ENCODE peak calls at places on chromosomes 3 and 15, in four cellular contexts. H is mesothelial cell of epicardium, G is neural crest cell, M is endothelial cell. J is an unnamed sample.

GRCh38 chr3:65473746-65474145 is 565.0 kb downstream of the MAGI1 start:
- DNase-seq in H (no peak), M (no peak), G (no peak), J (no peak)

GRCh38 chr3:8733332-8734094 is at the start of gene CAV3:
- DNase-seq in G (no peak), H (no peak), M (no peak), J (no peak)

GRCh38 chr3:162295323-162295983 is 798.8 kb downstream of the OTOL1 start:
- DNase-seq in H (no peak), G (no peak), M (no peak), J (no peak)

GRCh38 chr3:136044980-136045745 is 79.6 kb downstream of the PPP2R3A start:
- DNase-seq in M (no peak), G (no peak), H (no peak), J (no peak)

GRCh38 chr3:49554639-49555265 is 475 bp downstream of the BSN start:
- DNase-seq in M (peak), G (peak), H (peak), J (no peak)

GRCh38 chr15:27361418-27361817 is 390.4 kb downstream of the GABRG3 start:
- DNase-seq in M (no peak), H (no peak), G (no peak), J (no peak)

GRCh38 chr15:69478259-69478687 is 25.7 kb downstream of the RPLP1 start:
- DNase-seq in G (peak), M (peak), H (peak), J (no peak)

GRCh38 chr3:51937014-51937413 is 4.7 kb downstream of the RRP9 start:
- DNase-seq in G (no peak), H (peak), M (no peak), J (no peak)

GRCh38 chr3:185939721-185940120 is 1.9 kb upstream of the TRA2B start:
- DNase-seq in G (no peak), H (no peak), M (no peak), J (no peak)
- TF ChIP-seq CTCF in G (no peak), H (no peak), M (no peak), J (no peak)

GRCh38 chr3:12136371-12136770 is 22.3 kb downstream of the TIMP4 start:
- DNase-seq in H (no peak), G (no peak), M (no peak), J (no peak)

GRCh38 chr3:12141350-12141749 is 17.4 kb downstream of the TIMP4 start:
- DNase-seq in M (no peak), H (no peak), G (no peak), J (no peak)

GRCh38 chr3:12135029-12135634 is 23.6 kb downstream of the TIMP4 start:
- DNase-seq in M (peak), G (peak), H (peak), J (peak)

GRCh38 chr3:12139111-12139511 is 19.6 kb downstream of the TIMP4 start:
- DNase-seq in G (peak), M (peak), H (no peak), J (no peak)

GRCh38 chr3:12138044-12138443 is 20.7 kb downstream of the TIMP4 start:
- DNase-seq in H (no peak), G (peak), M (peak), J (no peak)
- TF ChIP-seq CTCF in H (no peak), G (peak), M (no peak), J (no peak)

DNA sequence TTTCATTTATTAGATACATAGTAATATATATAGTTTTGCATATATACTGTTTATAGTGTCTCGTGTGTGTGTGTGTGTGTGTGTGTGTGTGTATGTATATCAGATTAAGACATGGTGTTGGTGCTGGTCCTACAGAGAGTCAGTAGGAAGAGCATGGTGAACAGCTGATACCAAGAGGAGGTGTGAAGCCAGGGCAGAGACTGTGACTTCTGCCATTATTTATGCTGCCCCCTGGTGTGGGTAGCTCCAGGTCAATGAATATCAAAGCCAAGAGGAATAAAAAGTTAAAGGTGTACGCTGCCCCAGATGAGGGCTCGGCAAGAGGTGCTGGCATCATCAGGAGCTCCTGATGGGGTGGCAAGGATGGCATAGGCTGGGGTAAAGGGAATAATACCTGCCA is 299.5 kb upstream of the RASGRP1 start:
- DNase-seq in G (no peak), H (no peak), M (no peak), J (no peak)
- TF ChIP-seq CTCF in G (no peak), H (no peak), M (no peak), J (no peak)

DNA sequence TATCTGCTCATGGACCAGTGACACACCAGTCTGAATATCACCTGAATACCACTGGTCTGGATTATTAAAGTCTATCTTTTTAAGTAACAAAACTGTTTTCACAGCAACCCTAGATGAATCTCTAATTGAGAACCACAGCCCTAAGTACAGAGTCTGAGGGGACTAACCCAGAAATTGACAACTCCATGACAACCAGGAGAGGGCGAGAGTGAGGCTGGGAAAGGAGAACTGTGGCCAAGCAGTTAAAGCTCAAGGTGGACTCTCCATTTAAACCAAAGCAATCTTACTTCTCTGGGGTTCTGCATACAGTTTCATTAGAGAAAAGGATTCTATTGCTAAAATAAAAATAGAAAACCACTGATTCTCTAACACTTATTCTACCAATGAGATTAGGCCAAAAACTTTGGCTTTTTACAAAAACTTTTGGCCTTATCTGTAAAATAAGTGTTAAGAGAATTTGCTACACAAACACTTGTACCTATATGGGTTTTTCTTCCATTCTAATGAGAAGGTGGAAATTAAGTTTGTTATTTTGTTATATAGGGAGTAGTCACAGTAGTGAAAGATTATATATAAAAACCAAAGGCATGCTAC is 11.4 kb downstream of the NEK10 start:
- DNase-seq in G (peak), M (peak), H (peak), J (no peak)
- TF ChIP-seq CTCF in G (peak), M (peak), H (peak), J (no peak)

DNA sequence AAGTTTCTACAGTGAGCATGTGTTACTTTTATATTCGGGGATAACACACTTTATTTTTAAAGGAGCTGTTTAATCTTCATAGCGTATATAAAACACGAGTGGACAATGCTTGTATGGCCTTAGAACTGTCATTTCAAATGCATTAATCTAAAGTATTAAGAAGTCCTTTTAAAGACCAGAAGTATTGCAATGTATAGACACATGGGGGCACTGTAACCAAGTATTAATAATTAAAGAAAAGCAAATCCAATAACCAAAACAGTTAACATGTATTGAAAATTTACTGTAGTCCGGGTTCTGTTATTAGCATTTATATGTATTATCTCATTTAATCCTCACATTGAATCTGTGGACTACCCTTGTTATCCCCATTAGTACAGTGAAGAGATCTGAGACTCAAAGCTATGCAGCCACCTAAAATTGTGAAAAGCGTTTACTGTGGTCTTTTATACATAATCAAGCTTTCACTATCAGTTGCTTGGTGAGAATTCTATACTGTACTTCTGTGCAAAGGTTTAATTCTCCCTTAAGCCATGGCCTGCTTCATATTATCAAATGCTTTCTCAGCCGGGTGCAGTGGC is 10.1 kb downstream of the ARL14 start:
- DNase-seq in M (no peak), H (no peak), G (no peak), J (no peak)
- TF ChIP-seq CTCF in M (peak), H (peak), G (peak), J (no peak)

GRCh38 chr15:60964527-60964926 is 264.6 kb downstream of the RORA start:
- DNase-seq in M (no peak), H (no peak), G (no peak), J (no peak)
- TF ChIP-seq CTCF in M (no peak), H (no peak), G (no peak), J (no peak)

DNA sequence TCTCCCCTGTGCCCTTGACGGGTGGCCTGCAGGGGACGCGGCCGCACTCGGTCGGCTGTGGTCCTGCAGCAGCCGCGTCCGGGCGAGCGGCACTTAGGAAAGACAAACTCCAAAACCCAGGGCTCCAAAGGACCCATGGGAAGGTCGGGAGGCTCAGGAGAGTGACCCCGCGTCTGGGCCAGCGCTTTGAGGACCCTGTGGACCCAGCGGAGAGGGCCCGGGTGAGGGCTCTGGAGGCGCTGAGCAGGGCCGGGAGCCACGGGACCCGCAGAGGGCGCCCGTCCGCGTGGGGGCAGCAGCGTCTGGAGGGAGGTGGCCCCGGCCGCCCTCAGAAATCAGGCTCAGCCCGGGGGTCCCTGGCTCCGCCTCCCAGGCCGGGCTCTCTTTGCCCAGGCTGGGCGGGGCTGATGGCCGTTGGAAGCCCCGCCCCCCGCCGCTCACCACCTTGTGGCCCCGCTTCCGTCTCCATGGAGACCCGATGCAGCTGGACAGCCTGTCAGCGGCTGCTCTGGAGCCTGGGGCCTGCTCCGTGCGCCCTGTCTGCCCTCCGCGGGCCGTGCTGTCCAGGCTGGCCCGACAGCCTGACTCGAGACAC is 34.6 kb upstream of the RPL32 start:
- DNase-seq in H (peak), M (peak), G (peak), J (no peak)
- TF ChIP-seq CTCF in H (no peak), M (peak), G (peak), J (no peak)

J was measured in omental fat pad.